ENCODE peak calls at places on chromosome 9, in nine cellular contexts. X, C, U, E, B, D, H, S and J are unnamed samples.

GRCh38 chr9:2919347-2919746 is 75.5 kb upstream of the PUM3 start:
- DNase-seq in S (no peak), B (no peak), X (no peak), D (peak), E (peak), C (no peak), U (no peak), H (no peak), J (peak)

GRCh38 chr9:26375448-26375847 is 517.2 kb downstream of the CAAP1 start:
- DNase-seq in U (no peak), D (no peak), C (no peak), E (no peak), X (no peak), B (no peak), S (peak), H (no peak), J (peak)

GRCh38 chr9:20636883-20637440 is 14.7 kb upstream of the MLLT3 start:
- DNase-seq in D (peak), E (peak), S (peak), U (no peak), X (no peak), C (no peak), H (no peak), B (peak), J (peak)

GRCh38 chr9:96015876-96016686 is 140.6 kb downstream of the ERCC6L2 start:
- DNase-seq in H (no peak), B (no peak), D (no peak), C (no peak), U (no peak), S (peak), E (no peak), X (no peak), J (peak)

GRCh38 chr9:99087462-99087861 is 17.5 kb upstream of the TGFBR1 start:
- DNase-seq in X (no peak), H (no peak), C (no peak), S (no peak), U (no peak), E (no peak), B (no peak), D (no peak), J (no peak)

GRCh38 chr9:90296539-90296938 is 346.1 kb downstream of the DIRAS2 start:
- DNase-seq in C (no peak), B (no peak), U (no peak), S (no peak), D (no peak), E (no peak), X (no peak), H (peak), J (no peak)

GRCh38 chr9:124894035-124894740 is 32.3 kb downstream of the ARPC5L start:
- DNase-seq in C (no peak), X (no peak), H (no peak), D (no peak), B (no peak), U (no peak), S (no peak), E (no peak), J (no peak)

GRCh38 chr9:89743576-89744254 is 138.9 kb downstream of the GADD45G start:
- DNase-seq in U (no peak), D (no peak), H (no peak), S (no peak), X (no peak), E (no peak), B (no peak), C (no peak), J (no peak)

GRCh38 chr9:113614843-113615648 is 151.5 kb downstream of the RGS3 start:
- DNase-seq in U (no peak), C (peak), E (peak), X (peak), D (peak), H (no peak), B (peak), S (peak), J (peak)

GRCh38 chr9:86279839-86280238 is 2.5 kb downstream of the ISCA1 start:
- DNase-seq in H (no peak), U (no peak), S (no peak), E (no peak), C (no peak), D (peak), B (no peak), X (no peak), J (no peak)

GRCh38 chr9:77543131-77543822 is 104.8 kb downstream of the GNA14 start:
- DNase-seq in E (no peak), B (no peak), D (no peak), X (no peak), U (no peak), S (no peak), C (no peak), H (no peak), J (no peak)

GRCh38 chr9:82354260-82354659 is 365.7 kb downstream of the SPATA31D1 start:
- DNase-seq in E (peak), D (peak), H (no peak), X (no peak), U (no peak), B (peak), C (no peak), S (peak), J (peak)

GRCh38 chr9:94630833-94631232 is 8.5 kb downstream of the FBP1 start:
- DNase-seq in U (no peak), H (no peak), E (no peak), B (no peak), X (no peak), C (no peak), S (no peak), D (no peak), J (no peak)

GRCh38 chr9:115989816-115990215 is 163.8 kb upstream of the PAPPA start:
- DNase-seq in U (no peak), D (no peak), H (no peak), B (no peak), S (no peak), C (no peak), E (no peak), X (no peak), J (no peak)

GRCh38 chr9:124267271-124267807 is 9.6 kb downstream of the NEK6 start:
- DNase-seq in S (peak), D (peak), C (no peak), B (peak), X (peak), E (peak), H (no peak), U (no peak), J (peak)

GRCh38 chr9:138022121-138022741 is 144.6 kb downstream of the CACNA1B start:
- DNase-seq in X (no peak), E (no peak), H (no peak), S (no peak), U (no peak), D (peak), C (no peak), B (no peak), J (no peak)

GRCh38 chr9:74556685-74557084 is 59.5 kb downstream of the RORB start:
- DNase-seq in D (peak), X (no peak), E (peak), C (no peak), S (no peak), B (no peak), H (no peak), U (no peak), J (no peak)

GRCh38 chr9:130912932-130913598 is 16.5 kb upstream of the QRFP start:
- DNase-seq in D (peak), B (peak), E (peak), X (peak), S (peak), U (no peak), H (no peak), C (no peak), J (peak)

GRCh38 chr9:134475051-134475790 is 149.0 kb downstream of the RXRA start:
- DNase-seq in H (peak), E (peak), B (peak), U (no peak), S (peak), X (peak), D (peak), C (peak), J (peak)

GRCh38 chr9:92324889-92325268 is 271 bp downstream of the NOL8 start:
- DNase-seq in E (no peak), U (no peak), X (no peak), H (no peak), S (no peak), C (no peak), D (no peak), B (no peak), J (no peak)

GRCh38 chr9:98220911-98221310 is 28.5 kb upstream of the CORO2A start:
- DNase-seq in E (no peak), U (no peak), D (no peak), B (no peak), X (no peak), H (no peak), C (no peak), S (no peak), J (no peak)

GRCh38 chr9:14018061-14018460 is 295.9 kb downstream of the NFIB start:
- DNase-seq in H (no peak), C (no peak), U (no peak), D (peak), S (peak), E (peak), X (no peak), B (peak), J (peak)

GRCh38 chr9:2655411-2655901 is 33.9 kb downstream of the VLDLR start:
- DNase-seq in X (no peak), E (peak), C (peak), H (no peak), D (peak), S (peak), U (no peak), B (peak), J (peak)

GRCh38 chr9:33272061-33272460 is 7.2 kb downstream of the CHMP5 start:
- DNase-seq in B (no peak), E (no peak), U (no peak), X (no peak), S (no peak), D (no peak), C (no peak), H (no peak), J (peak)

GRCh38 chr9:89923961-89924504 is 319.2 kb downstream of the GADD45G start:
- DNase-seq in S (no peak), U (no peak), E (no peak), C (no peak), B (peak), X (no peak), H (no peak), D (peak), J (peak)

GRCh38 chr9:94945191-94946144 is 219.0 kb downstream of the AOPEP start:
- DNase-seq in U (peak), H (peak), E (peak), X (peak), B (peak), D (peak), C (peak), S (peak), J (peak)

GRCh38 chr9:7178729-7179128 is 421.0 kb downstream of the KDM4C start:
- DNase-seq in H (no peak), U (no peak), X (no peak), B (no peak), D (no peak), S (no peak), E (no peak), C (no peak), J (no peak)

GRCh38 chr9:14051459-14051858 is 262.5 kb downstream of the NFIB start:
- DNase-seq in B (peak), H (no peak), D (peak), C (no peak), X (no peak), U (no peak), S (no peak), E (peak), J (peak)

DNA sequence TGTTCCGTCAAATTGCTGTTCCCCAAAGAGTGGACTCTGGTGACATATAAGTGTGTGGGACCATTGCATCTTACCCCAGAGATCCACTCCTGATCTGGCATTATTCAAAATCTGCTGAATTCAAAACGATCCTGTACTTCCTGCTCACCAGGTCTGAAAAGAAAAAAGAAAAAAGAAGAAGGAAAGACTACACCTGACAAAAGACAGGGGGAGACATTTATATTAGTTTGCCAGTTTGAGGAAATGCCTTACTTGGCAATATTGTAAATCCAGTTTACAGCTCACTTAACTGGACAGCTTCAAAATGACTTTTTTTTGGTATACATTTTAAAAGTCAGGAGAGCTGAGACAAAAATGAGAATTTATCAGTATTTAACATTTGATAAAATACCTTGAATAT is 15.0 kb upstream of the GRHPR start:
- DNase-seq in B (no peak), S (no peak), U (no peak), D (no peak), C (no peak), E (no peak), H (no peak), X (no peak), J (no peak)
- H3K4me3 ChIP-seq in B (no peak), S (no peak), U (no peak), D (no peak), C (no peak), E (no peak), H (no peak), X (no peak), J (no peak)

DNA sequence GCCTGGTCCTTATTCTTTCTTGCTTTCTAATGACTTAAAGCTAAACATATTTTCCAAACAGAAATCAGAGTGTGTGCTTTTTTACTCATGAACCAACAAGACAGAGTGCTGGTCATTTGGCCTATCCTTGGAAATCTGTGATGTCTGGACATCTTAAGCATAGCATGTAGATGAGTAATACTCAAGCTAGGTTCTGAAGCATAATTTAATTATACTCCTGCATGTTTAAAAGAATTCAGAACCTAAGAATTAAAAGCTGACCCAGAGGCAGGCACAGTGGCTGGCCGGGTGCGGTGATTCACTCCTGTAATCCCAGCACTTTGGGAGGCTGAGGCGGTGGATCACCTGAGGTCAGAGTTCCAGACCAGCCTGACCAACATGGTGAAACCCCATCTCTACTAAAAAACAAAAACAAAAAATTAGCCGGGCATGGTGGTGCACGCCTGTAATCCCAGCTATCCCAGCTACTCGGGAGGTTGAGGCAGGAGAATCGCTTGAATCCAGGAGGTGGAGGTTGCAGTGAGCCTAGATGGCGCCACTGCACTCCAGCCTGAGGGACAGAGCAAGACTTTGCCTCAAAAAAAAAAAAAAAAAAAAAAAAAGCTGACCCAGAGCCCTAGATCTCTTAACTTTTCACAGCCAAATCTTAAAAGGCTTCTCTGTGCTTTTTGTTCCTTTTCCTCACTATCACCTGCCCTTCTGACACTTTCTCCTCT is 16.2 kb upstream of the TJP2 start:
- DNase-seq in D (peak), B (no peak), X (no peak), S (peak), C (no peak), H (no peak), E (no peak), U (no peak), J (peak)
- TF ChIP-seq CTCF in D (peak), B (peak), X (no peak), S (peak), C (no peak), H (peak), E (peak), U (no peak), J (peak)

DNA sequence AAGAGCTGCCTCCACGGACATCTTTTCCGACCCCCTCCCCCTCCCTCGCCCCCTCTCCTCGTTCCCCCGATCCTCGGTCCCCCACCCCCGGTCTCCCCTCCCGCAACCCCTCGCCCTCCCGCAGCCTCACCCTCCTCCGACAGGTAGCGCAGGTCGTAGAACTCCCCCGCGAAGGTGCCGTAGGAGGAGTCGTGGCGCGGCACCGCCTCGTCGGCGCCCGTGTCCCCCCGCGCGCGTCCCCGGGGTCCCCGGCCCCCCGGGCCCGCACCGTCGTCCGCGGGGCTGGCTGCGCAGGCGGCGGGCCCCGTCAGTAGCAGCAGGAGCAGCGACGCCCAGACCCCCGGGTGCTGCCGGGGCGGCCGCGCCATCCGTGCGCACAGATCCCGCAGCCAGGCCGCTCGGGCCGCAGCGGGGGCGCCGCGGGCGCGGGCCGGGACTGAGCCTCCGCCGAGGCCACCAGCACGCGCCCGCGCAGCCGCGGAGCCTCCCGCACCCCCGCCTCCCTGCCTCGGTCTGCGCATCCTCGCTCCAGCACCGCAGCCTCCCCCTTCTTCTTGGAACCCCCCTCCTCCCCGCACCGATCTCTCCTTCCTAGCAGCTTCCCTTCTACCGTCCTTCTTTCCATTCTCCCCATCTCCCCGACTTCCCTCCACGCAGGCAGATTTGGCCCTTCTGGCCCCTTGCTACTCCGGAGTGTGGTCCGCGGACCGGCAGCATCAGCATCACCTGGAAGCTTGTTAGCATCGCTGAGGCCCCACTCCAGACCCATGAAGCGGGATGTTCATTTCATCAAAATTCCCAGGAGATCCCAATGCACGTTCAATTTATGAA is at the start of gene FRRS1L:
- DNase-seq in D (no peak), X (no peak), C (no peak), U (no peak), S (no peak), E (no peak), B (no peak), H (peak), J (no peak)
- H3K4me3 ChIP-seq in D (peak), X (no peak), C (no peak), U (no peak), S (peak), E (no peak), B (peak), H (peak), J (peak)

GRCh38 chr9:129383005-129383414 is 204.9 kb upstream of the IER5L start:
- DNase-seq in X (peak), S (no peak), D (no peak), H (peak), U (peak), E (no peak), C (peak), B (no peak), J (no peak)

GRCh38 chr9:129384887-129385614 is 207.0 kb upstream of the IER5L start:
- DNase-seq in S (no peak), E (no peak), D (no peak), U (no peak), H (no peak), C (no peak), B (no peak), X (no peak), J (no peak)

GRCh38 chr9:129382281-129383004 is 204.4 kb upstream of the IER5L start:
- DNase-seq in C (no peak), H (no peak), X (no peak), E (no peak), S (no peak), U (no peak), D (no peak), B (no peak), J (no peak)

GRCh38 chr9:129384138-129384886 is 206.3 kb upstream of the IER5L start:
- DNase-seq in C (no peak), U (no peak), H (no peak), S (no peak), E (no peak), X (no peak), B (no peak), D (no peak), J (no peak)

GRCh38 chr9:129383415-129384088 is 205.5 kb upstream of the IER5L start:
- DNase-seq in X (peak), E (peak), S (peak), D (peak), H (peak), U (peak), B (peak), C (peak), J (peak)
- TF ChIP-seq CTCF in X (no peak), E (no peak), S (peak), D (peak), H (no peak), U (no peak), B (no peak), C (no peak), J (no peak)

GRCh38 chr9:30711591-30711990 is 1672.9 kb upstream of the ACO1 start:
- DNase-seq in S (no peak), U (no peak), D (peak), E (no peak), B (no peak), H (no peak), X (no peak), C (no peak), J (no peak)

GRCh38 chr9:30714389-30714788 is 1670.1 kb upstream of the ACO1 start:
- DNase-seq in B (no peak), E (no peak), H (no peak), S (no peak), U (no peak), C (no peak), X (no peak), D (no peak), J (no peak)

GRCh38 chr9:30718483-30718882 is 1666.0 kb upstream of the ACO1 start:
- DNase-seq in X (no peak), U (no peak), H (no peak), B (no peak), D (peak), C (no peak), S (no peak), E (no peak), J (no peak)

GRCh38 chr9:30713279-30713678 is 1671.2 kb upstream of the ACO1 start:
- DNase-seq in C (no peak), D (no peak), E (no peak), S (no peak), H (no peak), U (no peak), B (no peak), X (no peak), J (no peak)
- H3K4me3 ChIP-seq in C (no peak), D (no peak), E (no peak), S (no peak), H (no peak), U (no peak), B (no peak), X (no peak), J (no peak)

GRCh38 chr9:101035098-101035497 is 6.6 kb downstream of the PLPPR1 start:
- DNase-seq in H (no peak), U (no peak), S (no peak), C (no peak), X (no peak), D (no peak), E (no peak), B (no peak), J (no peak)

GRCh38 chr9:101029300-101030021 is 934 bp downstream of the PLPPR1 start:
- DNase-seq in B (no peak), X (no peak), H (peak), E (no peak), C (no peak), U (no peak), D (peak), S (no peak), J (no peak)

GRCh38 chr9:101037433-101037832 is 8.9 kb downstream of the PLPPR1 start:
- DNase-seq in E (no peak), U (no peak), H (no peak), D (no peak), C (no peak), B (no peak), X (no peak), S (no peak), J (no peak)

GRCh38 chr9:101030022-101030391 is 1.5 kb downstream of the PLPPR1 start:
- DNase-seq in S (no peak), E (no peak), U (no peak), C (no peak), B (no peak), X (no peak), D (no peak), H (no peak), J (no peak)

DNA sequence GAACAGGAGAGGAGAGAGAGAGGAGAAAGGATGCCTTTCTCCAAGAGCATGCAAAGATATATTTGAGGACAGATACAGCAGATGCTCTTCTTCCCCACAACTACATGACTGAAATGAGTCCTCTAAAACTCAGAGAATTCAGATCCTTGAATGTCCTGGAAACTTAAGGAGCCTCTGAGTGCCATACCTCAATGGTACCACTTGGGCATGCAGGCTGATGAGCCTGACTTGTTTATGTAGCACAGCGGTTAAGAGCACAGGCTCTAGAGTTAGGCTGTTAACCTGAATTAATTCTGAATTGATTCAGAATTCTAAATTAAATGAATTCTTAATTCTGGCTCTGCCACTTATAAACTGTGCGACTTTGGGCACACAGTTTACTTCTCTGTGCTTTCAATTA is 5.7 kb downstream of the PLPPR1 start:
- DNase-seq in U (no peak), C (no peak), S (no peak), B (no peak), E (no peak), X (no peak), D (no peak), H (no peak), J (no peak)
- TF ChIP-seq CTCF in U (no peak), C (no peak), S (no peak), B (no peak), E (no peak), X (no peak), D (no peak), H (no peak), J (no peak)